ENCODE peak calls at places on chromosomes 11 and 22, in ten cellular contexts. F is prostate gland; S is uterus; I is sigmoid colon; Y is MM.1S; A is pancreas; K is Panc1; U is osteoblast; B is CD8-positive, alpha-beta T cell; O is GM23248. H is an unnamed sample. For H3K4me1, the result is how much of the 10 kb centered on the place peaks cover.

GRCh38 chr11:78646564-78647185 is 72.0 kb upstream of the NARS2 start:
- DNase-seq in S (no peak), F (peak), O (peak), Y (peak), U (no peak), B (peak), A (peak), K (peak), I (no peak), H (no peak)

GRCh38 chr11:60455531-60456042 is at the start of gene MS4A1:
- DNase-seq in S (no peak), B (no peak), A (no peak), U (no peak), I (no peak), F (no peak), O (no peak), Y (no peak), K (no peak), H (no peak)

GRCh38 chr11:119112314-119113020 is 5.3 kb downstream of the C2CD2L start:
- DNase-seq in B (no peak), Y (no peak), I (no peak), O (no peak), A (no peak), F (no peak), S (no peak), K (no peak), U (peak), H (no peak)

GRCh38 chr11:72069787-72070251 is 10.5 kb downstream of the NUMA1 start:
- DNase-seq in I (peak), Y (peak), F (peak), K (peak), U (peak), A (peak), B (no peak), O (peak), S (peak), H (peak)

GRCh38 chr22:26904483-26904882 is 247.1 kb downstream of the MIAT start:
- DNase-seq in F (no peak), U (peak), I (no peak), O (no peak), Y (no peak), K (no peak), A (no peak), B (no peak), S (no peak), H (no peak)

GRCh38 chr11:123103326-123103980 is 41.5 kb upstream of the HSPA8 start:
- DNase-seq in U (peak), S (peak), Y (peak), F (no peak), B (no peak), A (no peak), O (peak), K (peak), I (peak), H (peak)

GRCh38 chr11:10902301-10902700 is 44.4 kb upstream of the ZBED5 start:
- DNase-seq in K (no peak), U (no peak), Y (no peak), F (peak), O (no peak), S (no peak), I (no peak), B (no peak), A (no peak), H (no peak)

GRCh38 chr11:67545280-67545679 is 22.0 kb upstream of the CABP2 start:
- DNase-seq in I (no peak), O (no peak), U (peak), S (no peak), B (no peak), K (no peak), A (no peak), Y (no peak), F (no peak), H (no peak)

GRCh38 chr11:1879342-1879940 is 12.3 kb downstream of the PRR33 start:
- DNase-seq in K (no peak), O (no peak), F (no peak), S (peak), I (peak), A (no peak), U (peak), B (no peak), Y (no peak), H (no peak)

GRCh38 chr11:31968774-31969433 is 122.0 kb upstream of the RCN1 start:
- DNase-seq in Y (no peak), S (peak), B (no peak), I (no peak), O (peak), U (peak), F (no peak), K (peak), A (no peak), H (peak)
- H3K4me3 ChIP-seq in Y (no peak), S (no peak), B (no peak), I (no peak), O (peak), U (peak), F (no peak), K (no peak), A (no peak), H (no peak)

DNA sequence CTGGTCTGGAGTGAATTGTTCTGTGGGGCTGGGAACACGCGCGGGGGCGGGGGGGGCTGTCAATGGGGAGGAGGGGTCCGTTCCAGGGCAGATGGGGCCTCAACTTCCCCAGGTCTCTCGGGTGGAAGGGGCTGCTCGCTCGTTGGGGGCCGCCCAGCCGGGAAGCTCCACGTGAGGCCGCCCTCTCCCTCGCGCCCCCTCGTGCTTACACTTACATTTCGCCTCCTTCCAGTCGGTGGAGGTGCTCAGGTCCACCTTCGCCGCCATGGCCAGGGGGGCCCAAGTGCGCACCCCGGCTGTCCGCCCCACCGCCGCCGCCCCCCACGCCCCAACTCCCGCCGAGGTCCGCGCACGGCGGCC is 451 bp downstream of the MACROD1 start:
- DNase-seq in B (no peak), I (no peak), O (peak), U (peak), S (no peak), K (no peak), F (no peak), Y (no peak), A (peak), H (no peak)
- H3K27ac ChIP-seq in B (no peak), I (peak), O (no peak), U (no peak), S (peak), K (peak), F (peak), Y (no peak), A (peak), H (no peak)

DNA sequence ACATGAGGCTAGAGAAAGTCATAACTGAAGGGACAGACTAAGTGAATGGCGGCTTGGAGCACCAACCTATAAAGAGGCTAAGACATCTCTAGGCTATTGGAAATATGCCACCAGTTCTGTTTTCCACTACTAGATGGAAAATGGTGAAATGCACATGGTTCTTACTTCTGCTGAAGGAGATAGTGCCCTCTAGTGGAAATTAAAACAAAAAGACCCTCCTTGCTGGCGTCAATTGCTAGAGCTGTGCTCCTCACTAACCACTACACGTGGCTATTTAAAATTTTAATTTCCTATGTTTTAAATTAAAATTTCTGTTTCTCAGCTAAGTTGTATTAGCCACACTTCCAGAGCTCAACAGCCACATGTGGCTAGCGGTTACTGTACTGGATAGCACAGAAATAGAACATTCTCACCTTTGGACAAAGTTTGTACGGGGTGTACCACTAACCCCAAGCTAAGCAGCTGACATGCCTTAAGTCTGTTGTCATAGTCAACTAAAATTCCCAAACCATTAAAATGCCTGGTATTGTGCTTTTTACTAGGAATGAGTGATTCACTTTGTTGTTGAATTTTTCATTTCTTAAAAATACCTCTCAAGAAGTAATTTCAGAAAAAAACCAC is 34.1 kb upstream of the CALCA start:
- DNase-seq in I (no peak), Y (peak), F (no peak), O (peak), S (no peak), U (no peak), A (no peak), K (peak), B (no peak), H (peak)
- H3K4me1 ChIP-seq in I (under half), Y (under half), F (under half), O (under half), S (under half), U (under half), A (under half), K (under half), B (under half), H (under half)

GRCh38 chr22:20008221-20008995 is 8.2 kb downstream of the ARVCF start:
- DNase-seq in Y (no peak), O (peak), A (peak), F (no peak), K (no peak), U (peak), S (no peak), I (no peak), B (no peak), H (no peak)
- H3K4me3 ChIP-seq in Y (no peak), O (no peak), A (no peak), F (no peak), K (no peak), U (no peak), S (no peak), I (no peak), B (no peak), H (no peak)

GRCh38 chr11:6395470-6396060 is 5.3 kb downstream of the SMPD1 start:
- DNase-seq in U (no peak), A (no peak), F (no peak), Y (no peak), S (no peak), O (no peak), I (no peak), B (no peak), K (no peak), H (no peak)

GRCh38 chr11:6391548-6392134 is 1.4 kb downstream of the SMPD1 start:
- DNase-seq in S (no peak), U (no peak), O (no peak), K (no peak), F (no peak), I (no peak), Y (no peak), A (no peak), B (no peak), H (no peak)

GRCh38 chr11:6390718-6391547 is 659 bp downstream of the SMPD1 start:
- DNase-seq in A (no peak), F (no peak), O (peak), B (no peak), U (no peak), Y (no peak), K (no peak), I (no peak), S (peak), H (no peak)

GRCh38 chr11:6397156-6397555 is 6.9 kb downstream of the SMPD1 start:
- DNase-seq in O (peak), K (no peak), A (no peak), S (no peak), I (no peak), Y (no peak), U (peak), F (no peak), B (no peak), H (no peak)

GRCh38 chr11:6393989-6394670 is 3.9 kb downstream of the SMPD1 start:
- DNase-seq in B (no peak), K (no peak), Y (no peak), S (no peak), I (no peak), U (no peak), F (no peak), A (no peak), O (no peak), H (no peak)
- H3K27ac ChIP-seq in B (no peak), K (no peak), Y (no peak), S (no peak), I (no peak), U (no peak), F (no peak), A (no peak), O (no peak), H (no peak)

GRCh38 chr22:46895753-46896152 is 133.3 kb downstream of the TBC1D22A start:
- DNase-seq in Y (no peak), K (no peak), S (no peak), O (no peak), A (no peak), F (no peak), I (no peak), B (no peak), U (no peak), H (no peak)
- H3K4me1 ChIP-seq in Y (under half), K (under half), S (under half), O (under half), A (under half), F (under half), I (under half), B (under half), U (under half), H (under half)

DNA sequence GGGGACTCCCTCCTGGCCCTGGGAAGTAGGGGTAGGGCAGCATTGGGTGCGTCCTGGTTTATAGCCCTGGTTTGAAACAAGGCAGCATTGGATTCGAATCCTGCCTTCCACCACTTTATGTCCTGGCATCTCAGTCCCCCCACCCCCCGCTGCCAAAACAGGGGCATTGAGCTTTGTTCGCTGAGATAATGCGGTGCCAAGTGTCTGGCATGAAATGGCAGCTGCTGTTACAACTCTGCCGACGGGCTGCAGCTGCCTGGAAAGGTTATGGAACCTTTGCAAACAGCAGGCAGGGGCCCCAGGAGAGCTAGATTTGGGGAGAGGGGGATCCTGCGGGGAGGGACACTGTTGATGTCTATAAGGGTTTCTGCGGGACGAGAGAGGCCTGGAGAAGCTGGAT is 1.9 kb downstream of the TST start:
- DNase-seq in U (peak), F (no peak), K (no peak), O (no peak), Y (no peak), A (no peak), I (no peak), S (no peak), B (no peak), H (no peak)
- H3K4me3 ChIP-seq in U (no peak), F (no peak), K (no peak), O (no peak), Y (no peak), A (no peak), I (no peak), S (no peak), B (no peak), H (no peak)

H was measured in SJSA1.